ENCODE peak calls at places on chromosomes 7 and 10, in seven cellular contexts. B is mesenchymal stem cell, K is neuronal stem cell, V is H9, M is mesendoderm, U is trophoblast cell, Z is H1. Y is an unnamed sample.

GRCh38 chr10:129941199-129942018 is 22.7 kb downstream of the EBF3 start:
- DNase-seq in B (no peak), K (no peak), V (no peak), M (no peak), U (no peak), Z (no peak), Y (no peak)

GRCh38 chr10:132389631-132390454 is 7.2 kb upstream of the PWWP2B start:
- DNase-seq in B (no peak), K (no peak), V (peak), M (no peak), U (no peak), Z (no peak), Y (no peak)

GRCh38 chr7:94297397-94297838 is 97.3 kb upstream of the COL1A2 start:
- DNase-seq in B (peak), K (no peak), V (no peak), M (no peak), U (peak), Z (no peak), Y (peak)

GRCh38 chr10:73848821-73849489 is 25.4 kb downstream of the CAMK2G start:
- DNase-seq in B (peak), K (peak), V (peak), M (peak), U (peak), Z (peak), Y (peak)

GRCh38 chr10:68828833-68829232 is 1.5 kb downstream of the STOX1 start:
- DNase-seq in B (peak), K (no peak), V (no peak), M (no peak), U (no peak), Z (no peak), Y (no peak)

GRCh38 chr10:29440981-29441380 is 152.1 kb downstream of the LYZL1 start:
- DNase-seq in B (no peak), K (no peak), V (no peak), M (no peak), U (no peak), Z (no peak), Y (no peak)

GRCh38 chr7:7496326-7496725 is 39.3 kb downstream of the COL28A1 start:
- DNase-seq in B (no peak), K (no peak), V (no peak), M (no peak), U (no peak), Z (no peak), Y (no peak)

GRCh38 chr10:69383485-69384089 is 33.1 kb downstream of the TACR2 start:
- DNase-seq in B (peak), K (no peak), V (no peak), M (peak), U (peak), Z (no peak), Y (peak)

GRCh38 chr10:77836299-77836820 is 90.2 kb downstream of the DLG5 start:
- DNase-seq in B (peak), K (no peak), V (no peak), M (no peak), U (peak), Z (no peak), Y (peak)

GRCh38 chr7:26052721-26053120 is 99.3 kb upstream of the NFE2L3 start:
- DNase-seq in B (no peak), K (no peak), V (no peak), M (no peak), U (no peak), Z (no peak), Y (no peak)

GRCh38 chr10:71964669-71965515 is 697 bp downstream of the CHST3 start:
- DNase-seq in B (peak), K (no peak), V (peak), M (peak), U (no peak), Z (peak), Y (peak)

GRCh38 chr7:141045126-141045841 is 28.6 kb upstream of the TMEM178B start:
- DNase-seq in B (peak), K (no peak), V (no peak), M (peak), U (peak), Z (no peak), Y (peak)

GRCh38 chr10:43126759-43127424 is 11.4 kb upstream of the CSGALNACT2 start:
- DNase-seq in B (no peak), K (no peak), V (peak), M (no peak), U (no peak), Z (peak), Y (no peak)

GRCh38 chr10:79260803-79261740 is 86.2 kb upstream of the PPIF start:
- DNase-seq in B (peak), K (no peak), V (peak), M (peak), U (no peak), Z (no peak), Y (peak)

GRCh38 chr10:114100848-114101741 is 57.4 kb downstream of the ADRB1 start:
- DNase-seq in B (peak), K (no peak), V (no peak), M (peak), U (no peak), Z (peak), Y (peak)

GRCh38 chr7:44280636-44280992 is 44.8 kb downstream of the CAMK2B start:
- DNase-seq in B (no peak), K (no peak), V (peak), M (no peak), U (no peak), Z (peak), Y (no peak)

GRCh38 chr7:17651926-17652385 is 288.3 kb downstream of the SNX13 start:
- DNase-seq in B (peak), K (no peak), V (no peak), M (no peak), U (no peak), Z (no peak), Y (peak)

GRCh38 chr7:124603066-124603465 is 162.5 kb downstream of the GPR37 start:
- DNase-seq in B (no peak), K (no peak), V (no peak), M (no peak), U (no peak), Z (no peak), Y (peak)

GRCh38 chr10:34850558-34850957 is 35.5 kb upstream of the PARD3 start:
- DNase-seq in B (no peak), K (no peak), V (no peak), M (no peak), U (no peak), Z (no peak), Y (no peak)

GRCh38 chr7:95491634-95492314 is 6.0 kb downstream of the ASB4 start:
- DNase-seq in B (peak), K (no peak), V (peak), M (peak), U (peak), Z (no peak), Y (no peak)

GRCh38 chr7:22140597-22140996 is 194.9 kb upstream of the CDCA7L start:
- DNase-seq in B (peak), K (no peak), V (no peak), M (peak), U (peak), Z (no peak), Y (no peak)

GRCh38 chr7:96136600-96137239 is 185.2 kb downstream of the SLC25A13 start:
- DNase-seq in B (no peak), K (no peak), V (no peak), M (no peak), U (no peak), Z (no peak), Y (no peak)

GRCh38 chr7:26376208-26376917 is 84.7 kb downstream of the SNX10 start:
- DNase-seq in B (no peak), K (peak), V (peak), M (peak), U (peak), Z (peak), Y (no peak)

GRCh38 chr10:89744021-89744420 is 42.6 kb downstream of the KIF20B start:
- DNase-seq in B (peak), K (no peak), V (no peak), M (no peak), U (no peak), Z (no peak), Y (peak)

GRCh38 chr10:70444613-70445222 is 3.2 kb upstream of the NODAL start:
- DNase-seq in B (no peak), K (no peak), V (no peak), M (no peak), U (no peak), Z (no peak), Y (peak)

GRCh38 chr7:37558320-37558719 is 109.7 kb upstream of the ELMO1 start:
- DNase-seq in B (no peak), K (no peak), V (no peak), M (peak), U (no peak), Z (no peak), Y (no peak)

GRCh38 chr10:85919358-85920022 is 447.1 kb downstream of the GRID1 start:
- DNase-seq in B (no peak), K (no peak), V (no peak), M (peak), U (no peak), Z (no peak), Y (no peak)

GRCh38 chr7:44622342-44623151 is 16.1 kb downstream of the OGDH start:
- DNase-seq in B (peak), K (no peak), V (no peak), M (no peak), U (peak), Z (no peak), Y (peak)

GRCh38 chr10:44419790-44420549 is 35.1 kb upstream of the CXCL12 start:
- DNase-seq in B (no peak), K (no peak), V (no peak), M (no peak), U (no peak), Z (no peak), Y (no peak)

GRCh38 chr10:123882681-123883445 is 8.7 kb downstream of the CPXM2 start:
- DNase-seq in B (no peak), K (no peak), V (no peak), M (no peak), U (peak), Z (no peak), Y (no peak)

GRCh38 chr7:24401628-24402593 is 117.9 kb downstream of the NPY start:
- DNase-seq in B (peak), K (no peak), V (no peak), M (peak), U (no peak), Z (no peak), Y (peak)

GRCh38 chr7:151239837-151240459 is 7.7 kb downstream of the CHPF2 start:
- DNase-seq in B (no peak), K (no peak), V (no peak), M (no peak), U (no peak), Z (no peak), Y (no peak)

GRCh38 chr10:4134701-4135100 is 349.7 kb upstream of the KLF6 start:
- DNase-seq in B (no peak), K (no peak), V (no peak), M (no peak), U (no peak), Z (no peak), Y (no peak)

GRCh38 chr7:25967278-25968204 is 184.5 kb upstream of the NFE2L3 start:
- DNase-seq in B (no peak), K (no peak), V (no peak), M (peak), U (no peak), Z (no peak), Y (no peak)

GRCh38 chr10:67695555-67695954 is 440 bp downstream of the CTNNA3 start:
- DNase-seq in B (no peak), K (no peak), V (no peak), M (no peak), U (no peak), Z (no peak), Y (no peak)

GRCh38 chr10:125129076-125129458 is 31.3 kb downstream of the CTBP2 start:
- DNase-seq in B (no peak), K (no peak), V (no peak), M (no peak), U (no peak), Z (no peak), Y (no peak)

GRCh38 chr10:125127986-125128385 is 32.4 kb downstream of the CTBP2 start:
- DNase-seq in B (no peak), K (no peak), V (no peak), M (no peak), U (no peak), Z (no peak), Y (no peak)

GRCh38 chr10:125125951-125126735 is 34.2 kb downstream of the CTBP2 start:
- DNase-seq in B (no peak), K (no peak), V (no peak), M (no peak), U (peak), Z (no peak), Y (no peak)

GRCh38 chr10:125128397-125129075 is 31.8 kb downstream of the CTBP2 start:
- DNase-seq in B (no peak), K (no peak), V (no peak), M (no peak), U (no peak), Z (no peak), Y (peak)

GRCh38 chr10:125127110-125127509 is 33.3 kb downstream of the CTBP2 start:
- DNase-seq in B (no peak), K (no peak), V (no peak), M (no peak), U (no peak), Z (no peak), Y (no peak)
- H4K8ac ChIP-seq in B (no peak), K (no peak), V (no peak), M (no peak), U (no peak), Z (no peak), Y (no peak)

DNA sequence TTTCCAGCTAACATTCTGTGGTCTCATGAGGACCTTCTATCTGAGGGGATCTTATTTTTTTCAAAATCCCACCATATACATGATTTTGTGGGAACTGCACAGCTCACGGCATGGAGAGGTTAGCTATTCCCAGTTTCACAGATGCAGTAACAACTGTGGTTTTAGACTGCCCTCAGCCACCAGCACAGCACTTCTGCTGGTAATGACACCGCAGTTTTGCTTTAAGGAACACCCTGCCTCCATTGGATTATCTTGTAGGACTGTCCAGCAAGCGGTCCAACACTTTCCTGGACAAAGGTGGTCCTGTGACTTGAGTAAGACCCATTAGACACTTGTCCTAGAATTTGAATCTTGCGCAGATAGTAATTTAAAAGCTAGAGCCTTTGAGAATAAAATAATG is 65.3 kb upstream of the SMNDC1 start:
- DNase-seq in B (no peak), K (no peak), V (no peak), M (no peak), U (no peak), Z (no peak), Y (no peak)
- H3K27ac ChIP-seq in B (no peak), K (no peak), V (no peak), M (no peak), U (no peak), Z (no peak), Y (no peak)

DNA sequence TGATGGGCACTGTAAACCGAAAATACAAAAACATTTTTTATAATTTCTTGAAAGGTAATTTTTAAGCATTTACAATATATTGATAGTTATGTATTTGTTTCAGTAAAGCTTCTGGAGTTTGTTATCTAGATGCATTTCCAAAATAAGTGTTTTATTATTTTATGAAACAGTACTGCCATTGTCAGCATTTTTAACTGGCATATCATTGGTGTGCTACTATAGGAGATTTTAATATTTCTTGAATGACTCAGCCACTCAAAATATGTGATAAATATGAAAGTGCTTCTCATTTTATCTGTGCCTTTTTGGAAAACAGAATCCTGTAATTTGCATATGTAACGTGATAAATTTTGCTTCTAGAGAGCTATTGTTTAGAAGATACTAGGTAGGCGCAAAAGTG is 97.9 kb downstream of the ANKIB1 start:
- DNase-seq in B (no peak), K (no peak), V (no peak), M (no peak), U (no peak), Z (no peak), Y (peak)
- H4K8ac ChIP-seq in B (no peak), K (no peak), V (no peak), M (no peak), U (no peak), Z (no peak), Y (no peak)

GRCh38 chr10:125124907-125125306 is 35.5 kb downstream of the CTBP2 start:
- DNase-seq in B (no peak), K (no peak), V (no peak), M (no peak), U (no peak), Z (no peak), Y (peak)

GRCh38 chr10:125121003-125121402 is 39.4 kb downstream of the CTBP2 start:
- DNase-seq in B (no peak), K (no peak), V (no peak), M (no peak), U (peak), Z (no peak), Y (no peak)

GRCh38 chr10:125123363-125124113 is 36.8 kb downstream of the CTBP2 start:
- DNase-seq in B (peak), K (no peak), V (no peak), M (no peak), U (peak), Z (no peak), Y (peak)

GRCh38 chr10:125124114-125124486 is 36.3 kb downstream of the CTBP2 start:
- DNase-seq in B (no peak), K (no peak), V (no peak), M (no peak), U (no peak), Z (no peak), Y (no peak)

GRCh38 chr10:125122566-125122965 is 37.8 kb downstream of the CTBP2 start:
- DNase-seq in B (no peak), K (no peak), V (no peak), M (no peak), U (no peak), Z (no peak), Y (no peak)
- H3K27ac ChIP-seq in B (no peak), K (no peak), V (no peak), M (no peak), U (no peak), Z (no peak), Y (no peak)

GRCh38 chr7:132049462-132050304 is 493.3 kb upstream of the PODXL start:
- DNase-seq in B (peak), K (peak), V (peak), M (peak), U (peak), Z (peak), Y (peak)

GRCh38 chr7:132041108-132041507 is 484.7 kb upstream of the PODXL start:
- DNase-seq in B (no peak), K (no peak), V (no peak), M (no peak), U (no peak), Z (no peak), Y (no peak)

GRCh38 chr7:132044247-132044646 is 487.8 kb upstream of the PODXL start:
- DNase-seq in B (no peak), K (no peak), V (no peak), M (no peak), U (no peak), Z (no peak), Y (no peak)

GRCh38 chr7:132045002-132045401 is 488.6 kb upstream of the PODXL start:
- DNase-seq in B (no peak), K (no peak), V (no peak), M (no peak), U (no peak), Z (peak), Y (no peak)

GRCh38 chr7:132045481-132045980 is 489.1 kb upstream of the PODXL start:
- DNase-seq in B (no peak), K (no peak), V (no peak), M (no peak), U (no peak), Z (peak), Y (no peak)
- H4K8ac ChIP-seq in B (no peak), K (no peak), V (no peak), M (no peak), U (no peak), Z (no peak), Y (no peak)

GRCh38 chr7:143518941-143519340 is 41.3 kb downstream of the TAS2R41 start:
- DNase-seq in B (no peak), K (no peak), V (no peak), M (no peak), U (no peak), Z (no peak), Y (no peak)
- H3K27ac ChIP-seq in B (no peak), K (no peak), V (no peak), M (no peak), U (no peak), Z (no peak), Y (no peak)

GRCh38 chr10:5860039-5860438 is 29.7 kb downstream of the ANKRD16 start:
- DNase-seq in B (no peak), K (no peak), V (no peak), M (no peak), U (no peak), Z (no peak), Y (no peak)

GRCh38 chr10:5856701-5857004 is 33.0 kb downstream of the ANKRD16 start:
- DNase-seq in B (no peak), K (no peak), V (no peak), M (no peak), U (no peak), Z (no peak), Y (no peak)

GRCh38 chr10:5855979-5856700 is 33.6 kb downstream of the ANKRD16 start:
- DNase-seq in B (no peak), K (no peak), V (no peak), M (no peak), U (no peak), Z (no peak), Y (no peak)

GRCh38 chr10:5861269-5862031 is 28.2 kb downstream of the ANKRD16 start:
- DNase-seq in B (peak), K (no peak), V (no peak), M (no peak), U (peak), Z (no peak), Y (peak)

DNA sequence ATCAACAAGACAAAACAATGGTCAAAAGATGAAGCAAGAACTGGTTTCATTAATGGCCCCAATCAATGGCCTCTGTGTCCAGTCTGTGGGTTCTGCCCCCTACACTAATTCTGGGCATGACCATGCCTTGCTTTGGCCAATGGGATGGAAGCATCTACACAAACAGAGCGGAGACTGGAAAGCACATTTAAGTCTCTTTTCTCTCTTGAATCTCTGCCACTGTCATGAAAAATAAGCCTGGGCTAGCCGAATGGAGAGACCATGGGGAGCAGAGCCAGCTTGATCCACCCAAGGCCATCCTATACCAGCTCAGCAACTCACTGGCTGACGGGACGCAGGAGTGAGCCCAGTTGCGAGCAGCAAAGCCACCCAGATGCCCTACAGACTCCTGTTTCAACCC is 30.9 kb downstream of the ANKRD16 start:
- DNase-seq in B (no peak), K (no peak), V (no peak), M (no peak), U (no peak), Z (no peak), Y (no peak)
- H4K8ac ChIP-seq in B (no peak), K (no peak), V (no peak), M (no peak), U (no peak), Z (no peak), Y (no peak)

Y was measured in IMR-90.